ENCODE peak calls at places on chromosomes 11 and 22, in four cellular contexts. One of them, this sample, is unnamed.

GRCh38 chr11:12182650-12183511 is 72.5 kb downstream of the MICAL2 start:
- DNase-seq in SK-MEL-5: no peak
- DNase-seq in effector CD4-positive, alpha-beta T cell: no peak
- DNase-seq in iris pigment epithelial cell: peak; percentile 97
- DNase-seq in this sample: no peak

GRCh38 chr22:25908212-25908611 is 166.2 kb downstream of the MYO18B start:
- DNase-seq in effector CD4-positive, alpha-beta T cell: no peak
- DNase-seq in iris pigment epithelial cell: no peak
- DNase-seq in SK-MEL-5: no peak
- DNase-seq in this sample: no peak

GRCh38 chr11:107331728-107332127 is 125.9 kb downstream of the CWF19L2 start:
- DNase-seq in SK-MEL-5: no peak
- DNase-seq in effector CD4-positive, alpha-beta T cell: no peak
- DNase-seq in iris pigment epithelial cell: no peak
- DNase-seq in this sample: no peak

GRCh38 chr11:27720277-27720830 is 20.1 kb upstream of the BDNF start:
- DNase-seq in iris pigment epithelial cell: peak; percentile 62
- DNase-seq in effector CD4-positive, alpha-beta T cell: no peak
- DNase-seq in SK-MEL-5: peak; percentile 42
- DNase-seq in this sample: no peak

GRCh38 chr22:30459206-30460052 is 12.4 kb downstream of the SEC14L3 start:
- DNase-seq in SK-MEL-5: no peak
- DNase-seq in effector CD4-positive, alpha-beta T cell: no peak
- DNase-seq in iris pigment epithelial cell: no peak
- DNase-seq in this sample: no peak

GRCh38 chr11:118277312-118277711 is 13.2 kb upstream of the MPZL2 start:
- DNase-seq in iris pigment epithelial cell: peak; percentile 57
- DNase-seq in effector CD4-positive, alpha-beta T cell: no peak
- DNase-seq in SK-MEL-5: no peak
- DNase-seq in this sample: no peak

GRCh38 chr11:110337570-110338193 is 41.3 kb upstream of the RDX start:
- DNase-seq in iris pigment epithelial cell: peak; percentile 46
- DNase-seq in effector CD4-positive, alpha-beta T cell: no peak
- DNase-seq in SK-MEL-5: peak; percentile 95
- DNase-seq in this sample: no peak

GRCh38 chr11:128633384-128633965 is 46.1 kb upstream of the ETS1 start:
- DNase-seq in SK-MEL-5: no peak
- DNase-seq in effector CD4-positive, alpha-beta T cell: no peak
- DNase-seq in iris pigment epithelial cell: no peak
- DNase-seq in this sample: no peak

GRCh38 chr11:124874571-124875255 is 9.5 kb downstream of the ROBO3 start:
- DNase-seq in SK-MEL-5: no peak
- DNase-seq in effector CD4-positive, alpha-beta T cell: no peak
- DNase-seq in iris pigment epithelial cell: no peak
- DNase-seq in this sample: no peak

GRCh38 chr11:95831198-95831883 is 41.0 kb downstream of the CEP57 start:
- DNase-seq in iris pigment epithelial cell: peak; percentile 91
- DNase-seq in SK-MEL-5: no peak
- DNase-seq in effector CD4-positive, alpha-beta T cell: no peak
- DNase-seq in this sample: no peak

GRCh38 chr11:128323381-128323780 is 264.0 kb downstream of the ETS1 start:
- DNase-seq in iris pigment epithelial cell: peak; percentile 71
- DNase-seq in SK-MEL-5: peak; percentile 58
- DNase-seq in effector CD4-positive, alpha-beta T cell: no peak
- DNase-seq in this sample: no peak

GRCh38 chr11:95076416-95076815 is 9.7 kb downstream of the SRSF8 start:
- DNase-seq in SK-MEL-5: no peak
- DNase-seq in iris pigment epithelial cell: peak; percentile 97
- DNase-seq in effector CD4-positive, alpha-beta T cell: no peak
- DNase-seq in this sample: no peak

GRCh38 chr22:50576070-50576469 is 2.2 kb downstream of the CPT1B start:
- DNase-seq in iris pigment epithelial cell: peak; percentile 31
- DNase-seq in SK-MEL-5: peak; percentile 89
- DNase-seq in effector CD4-positive, alpha-beta T cell: no peak
- DNase-seq in this sample: no peak

GRCh38 chr22:25410849-25411248 is 153.6 kb upstream of the GRK3 start:
- DNase-seq in effector CD4-positive, alpha-beta T cell: no peak
- DNase-seq in iris pigment epithelial cell: no peak
- DNase-seq in SK-MEL-5: no peak
- DNase-seq in this sample: no peak

GRCh38 chr22:19003518-19003917 is 67.4 kb upstream of the PRODH start:
- DNase-seq in SK-MEL-5: no peak
- DNase-seq in effector CD4-positive, alpha-beta T cell: no peak
- DNase-seq in iris pigment epithelial cell: no peak
- DNase-seq in this sample: no peak

GRCh38 chr11:27282806-27283205 is 80.2 kb downstream of the CCDC34 start:
- DNase-seq in effector CD4-positive, alpha-beta T cell: no peak
- DNase-seq in iris pigment epithelial cell: peak; percentile 50
- DNase-seq in SK-MEL-5: no peak
- DNase-seq in this sample: no peak

GRCh38 chr11:61295596-61295926 is 445 bp upstream of the VWCE start:
- DNase-seq in effector CD4-positive, alpha-beta T cell: no peak
- DNase-seq in iris pigment epithelial cell: no peak
- DNase-seq in SK-MEL-5: no peak
- DNase-seq in this sample: no peak

GRCh38 chr22:19060356-19061009 is 61.7 kb downstream of the DGCR2 start:
- DNase-seq in effector CD4-positive, alpha-beta T cell: no peak
- DNase-seq in SK-MEL-5: no peak
- DNase-seq in iris pigment epithelial cell: peak; percentile 81
- DNase-seq in this sample: no peak

GRCh38 chr11:129315781-129316579 is 59.7 kb upstream of the BARX2 start:
- DNase-seq in iris pigment epithelial cell: no peak
- DNase-seq in effector CD4-positive, alpha-beta T cell: no peak
- DNase-seq in SK-MEL-5: no peak
- DNase-seq in this sample: no peak

GRCh38 chr22:39492186-39492585 is 9.9 kb upstream of the MIEF1 start:
- DNase-seq in effector CD4-positive, alpha-beta T cell: no peak
- DNase-seq in SK-MEL-5: no peak
- DNase-seq in iris pigment epithelial cell: no peak
- DNase-seq in this sample: no peak

This sample was measured in GM19239.